ENCODE peak calls at places on chromosome 4, in seven cellular contexts. W is prostate gland, U is sigmoid colon, D is heart left ventricle, R is lung, T is thyroid gland, E is body of pancreas. H is an unnamed sample. For H3K36me3 and H3K4me1, the result is how much of the 10 kb centered on the place peaks cover.

GRCh38 chr4:158346576-158346975 is 136.3 kb downstream of the TMEM144 start:
- DNase-seq in D (no peak), R (no peak), T (no peak), U (no peak), E (no peak), W (no peak), H (no peak)

GRCh38 chr4:73653695-73654106 is 33.5 kb upstream of the RASSF6 start:
- DNase-seq in R (no peak), D (no peak), E (peak), W (peak), U (no peak), T (peak), H (no peak)

GRCh38 chr4:145938618-145939177 is at the start of gene ZNF827:
- DNase-seq in D (peak), R (peak), E (peak), T (peak), W (peak), U (peak), H (peak)

GRCh38 chr4:55330241-55330640 is 15.8 kb upstream of the SRD5A3 start:
- DNase-seq in R (no peak), U (no peak), T (no peak), W (no peak), D (no peak), E (no peak), H (no peak)

GRCh38 chr4:34181891-34182290 is 2062.4 kb downstream of the ARAP2 start:
- DNase-seq in D (no peak), U (no peak), W (no peak), T (no peak), E (no peak), R (no peak), H (no peak)

GRCh38 chr4:140243345-140243753 is 89.4 kb upstream of the MAML3 start:
- DNase-seq in W (peak), T (peak), D (no peak), U (no peak), E (peak), R (no peak), H (no peak)

GRCh38 chr4:90241008-90241407 is 113.8 kb downstream of the CCSER1 start:
- DNase-seq in R (no peak), E (no peak), W (no peak), T (no peak), D (no peak), U (no peak), H (no peak)

GRCh38 chr4:120084327-120084726 is 17.7 kb upstream of the MAD2L1 start:
- DNase-seq in D (no peak), U (no peak), E (no peak), W (no peak), T (no peak), R (no peak), H (no peak)

GRCh38 chr4:159563257-159563656 is 460.4 kb downstream of the RAPGEF2 start:
- DNase-seq in W (no peak), R (no peak), E (no peak), T (no peak), D (no peak), U (no peak), H (no peak)

GRCh38 chr4:3252831-3253641 is 4.1 kb downstream of the MSANTD1 start:
- DNase-seq in E (peak), D (peak), R (no peak), U (peak), W (no peak), T (peak), H (no peak)

GRCh38 chr4:71130827-71131603 is 137.6 kb downstream of the DCK start:
- DNase-seq in T (no peak), R (no peak), D (no peak), E (no peak), W (no peak), U (no peak), H (no peak)

GRCh38 chr4:52861171-52861873 is 795 bp upstream of the RASL11B start:
- DNase-seq in R (no peak), T (peak), E (no peak), U (no peak), D (no peak), W (no peak), H (no peak)

GRCh38 chr4:182510836-182511235 is 267.6 kb downstream of the TENM3 start:
- DNase-seq in E (no peak), R (no peak), U (no peak), D (no peak), W (no peak), T (no peak), H (no peak)

GRCh38 chr4:47499705-47500104 is 14.6 kb downstream of the ATP10D start:
- DNase-seq in D (no peak), W (no peak), E (no peak), T (no peak), R (no peak), U (no peak), H (no peak)

GRCh38 chr4:68808060-68808459 is 7.7 kb upstream of the UGT2B10 start:
- DNase-seq in D (no peak), R (no peak), T (no peak), E (no peak), U (no peak), W (no peak), H (no peak)

GRCh38 chr4:153067376-153067775 is 131.3 kb downstream of the FHDC1 start:
- DNase-seq in U (no peak), D (no peak), E (no peak), W (no peak), T (peak), R (no peak), H (no peak)

GRCh38 chr4:97517948-97518347 is 625.3 kb downstream of the STPG2 start:
- DNase-seq in W (no peak), D (no peak), R (no peak), E (no peak), U (no peak), T (no peak), H (no peak)

GRCh38 chr4:1975880-1976279 is 32.9 kb downstream of the NELFA start:
- DNase-seq in U (no peak), T (no peak), D (no peak), R (no peak), W (no peak), E (no peak), H (no peak)
- H3K36me3 ChIP-seq in U (under half), T (under half), D (under half), R (under half), W (under half), E (under half), H (half or more)

GRCh38 chr4:150305995-150306394 is 227.8 kb downstream of the DCLK2 start:
- DNase-seq in T (no peak), E (no peak), D (no peak), R (no peak), U (no peak), W (no peak), H (no peak)
- H3K4me1 ChIP-seq in T (under half), E (under half), D (under half), R (under half), U (under half), W (under half), H (under half)

DNA sequence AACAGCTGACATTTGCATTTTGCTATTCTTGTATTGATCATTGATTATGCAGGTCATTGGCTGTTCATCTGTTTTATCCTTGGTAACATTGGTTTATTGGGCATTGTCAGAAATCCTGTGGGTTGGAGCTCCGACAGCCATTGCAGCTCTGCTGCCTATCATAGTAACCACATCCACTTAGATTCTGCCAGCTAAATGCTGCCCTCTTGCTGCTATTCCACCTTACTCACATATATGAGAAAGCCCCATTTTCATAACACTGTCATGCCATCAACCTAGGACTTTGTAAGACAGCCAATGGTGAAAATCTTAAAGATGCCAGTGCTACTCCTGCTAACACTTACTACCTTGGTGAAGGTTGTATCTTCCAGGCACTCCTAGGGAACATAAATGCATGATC is 187.3 kb upstream of the CXCL13 start:
- DNase-seq in D (no peak), T (peak), R (no peak), W (no peak), U (no peak), E (no peak), H (no peak)
- TF ChIP-seq CTCF in D (no peak), T (peak), R (no peak), W (peak), U (no peak), E (no peak), H (peak)

GRCh38 chr4:88037936-88038335 is 30.5 kb downstream of the PKD2 start:
- DNase-seq in U (no peak), T (no peak), W (no peak), D (no peak), R (no peak), E (no peak), H (no peak)
- H3K36me3 ChIP-seq in U (half or more), T (under half), W (under half), D (under half), R (under half), E (under half), H (under half)

GRCh38 chr4:185144601-185145240 is 1.7 kb downstream of the SLC25A4 start:
- DNase-seq in R (no peak), E (no peak), U (no peak), D (no peak), T (no peak), W (no peak), H (no peak)
- H3K4me1 ChIP-seq in R (under half), E (under half), U (under half), D (under half), T (under half), W (under half), H (under half)

H was measured in BE2C.